ENCODE peak calls at places on chromosomes 6 and 20, in four cellular contexts. One of them, this sample, is unnamed.

GRCh38 chr20:23928353-23928752 is 48.8 kb upstream of the CST5 start:
- DNase-seq in PC-3: no peak
- DNase-seq in DND-41: no peak
- DNase-seq in GM23338: no peak
- DNase-seq in this sample: no peak

GRCh38 chr6:31776961-31777666 is at the start of gene VWA7:
- DNase-seq in PC-3: peak; percentile 88
- DNase-seq in DND-41: no peak
- DNase-seq in GM23338: peak; percentile 39
- DNase-seq in this sample: peak; percentile 72

GRCh38 chr20:44129996-44130718 is 56.8 kb downstream of the JPH2 start:
- DNase-seq in PC-3: peak; percentile 17
- DNase-seq in DND-41: no peak
- DNase-seq in GM23338: no peak
- DNase-seq in this sample: no peak

GRCh38 chr6:38269773-38270172 is 370.0 kb downstream of the BTBD9 start:
- DNase-seq in PC-3: no peak
- DNase-seq in DND-41: no peak
- DNase-seq in GM23338: peak; percentile 34
- DNase-seq in this sample: no peak

GRCh38 chr6:159899994-159900745 is 9.4 kb downstream of the MAS1 start:
- DNase-seq in PC-3: peak; percentile 89
- DNase-seq in DND-41: no peak
- DNase-seq in GM23338: no peak
- DNase-seq in this sample: peak; percentile 87

GRCh38 chr20:1451092-1451491 is 15.6 kb downstream of the NSFL1C start:
- DNase-seq in PC-3: no peak
- DNase-seq in DND-41: no peak
- DNase-seq in GM23338: no peak
- DNase-seq in this sample: peak; percentile 25

GRCh38 chr6:159959976-159960384 is 8.9 kb upstream of the IGF2R start:
- DNase-seq in PC-3: no peak
- DNase-seq in DND-41: no peak
- DNase-seq in GM23338: no peak
- DNase-seq in this sample: peak; percentile 65

GRCh38 chr6:105806486-105806920 is 279.6 kb upstream of the PRDM1 start:
- DNase-seq in PC-3: no peak
- DNase-seq in DND-41: no peak
- DNase-seq in GM23338: no peak
- DNase-seq in this sample: peak; percentile 43

GRCh38 chr6:150993253-150993652 is 127.8 kb downstream of the MTHFD1L start:
- DNase-seq in PC-3: no peak
- DNase-seq in DND-41: no peak
- DNase-seq in GM23338: no peak
- DNase-seq in this sample: no peak

GRCh38 chr20:62936996-62937352 is 973 bp upstream of the GID8 start:
- DNase-seq in PC-3: peak; percentile 51
- DNase-seq in DND-41: no peak
- DNase-seq in GM23338: no peak
- DNase-seq in this sample: peak; percentile 85

GRCh38 chr20:35953411-35954199 is 697 bp downstream of the SCAND1 start:
- DNase-seq in PC-3: peak; percentile 24
- DNase-seq in DND-41: peak; percentile 81
- DNase-seq in GM23338: peak; percentile 57
- DNase-seq in this sample: peak; percentile 51

GRCh38 chr6:160253242-160253641 is 5.4 kb downstream of the SLC22A2 start:
- DNase-seq in PC-3: no peak
- DNase-seq in DND-41: no peak
- DNase-seq in GM23338: no peak
- DNase-seq in this sample: no peak

GRCh38 chr6:157791461-157791860 is 31.6 kb upstream of the SNX9 start:
- DNase-seq in PC-3: no peak
- DNase-seq in DND-41: no peak
- DNase-seq in GM23338: no peak
- DNase-seq in this sample: no peak

GRCh38 chr6:15663057-15663638 is 320 bp upstream of the DTNBP1 start:
- DNase-seq in PC-3: peak; percentile 82
- DNase-seq in DND-41: no peak
- DNase-seq in GM23338: no peak
- DNase-seq in this sample: peak; percentile 55

GRCh38 chr20:60784321-60784720 is 467.7 kb upstream of the CDH4 start:
- DNase-seq in PC-3: no peak
- DNase-seq in DND-41: no peak
- DNase-seq in GM23338: no peak
- DNase-seq in this sample: no peak

GRCh38 chr6:139152892-139153271 is 18.0 kb downstream of the HECA start:
- DNase-seq in PC-3: no peak
- DNase-seq in DND-41: no peak
- DNase-seq in GM23338: no peak
- DNase-seq in this sample: peak; percentile 88

GRCh38 chr20:19269737-19270325 is 57.4 kb downstream of the SLC24A3 start:
- DNase-seq in PC-3: no peak
- DNase-seq in DND-41: no peak
- DNase-seq in GM23338: no peak
- DNase-seq in this sample: peak; percentile 58

GRCh38 chr6:157066781-157067491 is 256.4 kb downstream of the TMEM242 start:
- DNase-seq in PC-3: peak; percentile 12
- DNase-seq in DND-41: no peak
- DNase-seq in GM23338: no peak
- DNase-seq in this sample: no peak

GRCh38 chr6:98929498-98930060 is 18.2 kb downstream of the FBXL4 start:
- DNase-seq in PC-3: no peak
- DNase-seq in DND-41: no peak
- DNase-seq in GM23338: no peak
- DNase-seq in this sample: peak; percentile 2

GRCh38 chr6:92479821-92480220 is 939.5 kb downstream of the EPHA7 start:
- DNase-seq in PC-3: no peak
- DNase-seq in DND-41: no peak
- DNase-seq in GM23338: no peak
- DNase-seq in this sample: peak; percentile 46

GRCh38 chr6:107697682-107698081 is 126.4 kb downstream of the SCML4 start:
- DNase-seq in PC-3: no peak
- DNase-seq in DND-41: no peak
- DNase-seq in GM23338: no peak
- DNase-seq in this sample: no peak

GRCh38 chr6:105692630-105693212 is 289.8 kb upstream of the PREP start:
- DNase-seq in PC-3: no peak
- DNase-seq in DND-41: no peak
- DNase-seq in GM23338: no peak
- DNase-seq in this sample: no peak

GRCh38 chr6:158758464-158758863 is 60.7 kb downstream of the EZR start:
- DNase-seq in PC-3: no peak
- DNase-seq in DND-41: no peak
- DNase-seq in GM23338: peak; percentile 72
- DNase-seq in this sample: peak; percentile 18

GRCh38 chr20:62141397-62142251 is 1.6 kb downstream of the PSMA7 start:
- DNase-seq in PC-3: peak; percentile 41
- DNase-seq in DND-41: peak; percentile 43
- DNase-seq in GM23338: peak; percentile 59
- DNase-seq in this sample: no peak

GRCh38 chr6:39669943-39670342 is 55.3 kb downstream of the KIF6 start:
- DNase-seq in PC-3: no peak
- DNase-seq in DND-41: no peak
- DNase-seq in GM23338: no peak
- DNase-seq in this sample: no peak

GRCh38 chr6:63802606-63803206 is 167.1 kb downstream of the PHF3 start:
- DNase-seq in PC-3: peak; percentile 51
- DNase-seq in DND-41: no peak
- DNase-seq in GM23338: peak; percentile 16
- DNase-seq in this sample: peak; percentile 65

GRCh38 chr20:1734269-1734858 is 76.8 kb upstream of the SIRPG start:
- DNase-seq in PC-3: peak; percentile 79
- DNase-seq in DND-41: peak; percentile 27
- DNase-seq in GM23338: no peak
- DNase-seq in this sample: peak; percentile 3

GRCh38 chr6:3325210-3325609 is 66.5 kb downstream of the PSMG4 start:
- DNase-seq in PC-3: peak; percentile 43
- DNase-seq in DND-41: no peak
- DNase-seq in GM23338: no peak
- DNase-seq in this sample: peak; percentile 31

GRCh38 chr6:122129313-122130025 is 270.0 kb upstream of the HSF2 start:
- DNase-seq in PC-3: no peak
- DNase-seq in DND-41: no peak
- DNase-seq in GM23338: no peak
- DNase-seq in this sample: no peak

GRCh38 chr20:4169360-4170214 is 154.2 kb upstream of the RNF24 start:
- DNase-seq in PC-3: no peak
- DNase-seq in DND-41: peak; percentile 26
- DNase-seq in GM23338: peak; percentile 21
- DNase-seq in this sample: no peak

GRCh38 chr6:19297880-19298279 is 539.3 kb upstream of the ID4 start:
- DNase-seq in PC-3: no peak
- DNase-seq in DND-41: no peak
- DNase-seq in GM23338: peak; percentile 25
- DNase-seq in this sample: no peak

GRCh38 chr20:37228656-37229055 is 33.0 kb downstream of the GHRH start:
- DNase-seq in PC-3: no peak
- DNase-seq in DND-41: no peak
- DNase-seq in GM23338: no peak
- DNase-seq in this sample: no peak

GRCh38 chr20:37229300-37229699 is 32.3 kb downstream of the GHRH start:
- DNase-seq in PC-3: no peak
- DNase-seq in DND-41: no peak
- DNase-seq in GM23338: peak; percentile 87
- DNase-seq in this sample: no peak

GRCh38 chr20:37225146-37225545 is 36.5 kb downstream of the GHRH start:
- DNase-seq in PC-3: no peak
- DNase-seq in DND-41: no peak
- DNase-seq in GM23338: no peak
- DNase-seq in this sample: no peak

GRCh38 chr20:37228111-37228510 is 33.5 kb downstream of the GHRH start:
- DNase-seq in PC-3: no peak
- DNase-seq in DND-41: no peak
- DNase-seq in GM23338: no peak
- DNase-seq in this sample: peak; percentile 34

DNA sequence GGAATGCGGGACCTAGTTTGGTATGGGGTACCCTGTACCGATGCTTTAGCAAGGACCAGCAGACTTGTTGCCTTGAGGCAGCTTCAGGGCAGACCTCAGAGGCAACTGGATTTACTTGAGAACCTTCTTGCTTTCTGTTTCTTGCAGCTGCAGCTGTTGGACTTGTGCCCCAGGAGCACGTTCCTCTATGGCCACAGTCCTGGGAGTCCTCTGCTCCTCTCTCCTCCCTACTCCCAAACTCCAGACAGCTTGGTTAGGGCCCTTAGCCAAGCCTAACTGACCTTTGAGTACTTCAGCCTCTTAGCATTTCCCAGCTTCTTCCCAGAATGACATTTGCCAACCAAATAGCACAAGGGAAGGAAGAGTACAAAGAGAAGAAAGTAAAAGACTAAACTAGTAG is 34.7 kb downstream of the GHRH start:
- DNase-seq in PC-3: no peak
- DNase-seq in DND-41: no peak
- DNase-seq in GM23338: no peak
- DNase-seq in this sample: peak; percentile 60
- H3K27ac ChIP-seq in PC-3: no peak overlapping the region
- H3K27ac ChIP-seq in DND-41: no peak overlapping the region
- H3K27ac ChIP-seq in GM23338: peak overlapping the region; percentile 94
- H3K27ac ChIP-seq in this sample: no peak overlapping the region

DNA sequence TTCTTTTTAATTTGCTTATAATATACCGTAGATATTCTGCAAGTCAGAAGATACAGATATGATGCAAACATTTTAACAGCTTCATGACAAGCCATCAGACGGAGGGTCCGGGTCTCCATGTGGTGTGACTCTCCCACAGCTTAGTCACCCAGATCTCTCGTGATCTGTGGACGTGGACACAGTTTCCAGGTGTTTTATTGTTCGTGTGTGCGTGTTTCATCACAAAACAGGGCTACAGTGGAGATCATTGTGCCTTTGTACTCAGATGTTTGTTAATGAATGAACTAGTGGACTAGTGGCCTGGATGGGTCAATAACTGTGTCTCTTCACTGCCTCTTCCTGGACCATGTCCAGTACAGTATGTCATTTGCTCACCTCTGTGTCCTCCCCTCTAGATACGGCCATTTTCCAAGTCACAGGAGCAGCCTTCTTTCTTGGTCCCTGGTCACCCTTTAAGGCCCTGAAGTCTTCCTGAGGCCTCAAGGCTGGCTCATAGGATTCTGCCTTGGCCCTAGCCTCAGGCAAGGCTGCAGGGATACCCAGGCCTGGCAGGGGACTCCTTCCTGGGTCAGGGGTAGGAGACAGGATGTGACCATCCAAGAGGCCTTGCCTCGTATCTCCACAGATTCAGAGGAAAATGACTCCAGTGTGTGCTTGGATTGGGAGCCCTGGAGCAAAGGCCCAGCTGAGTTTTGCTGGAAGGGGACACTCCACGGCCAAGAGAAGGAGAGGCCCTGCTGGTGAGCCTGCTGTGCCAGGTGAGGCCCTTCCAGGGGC is 4.6 kb downstream of the ADIG start:
- DNase-seq in PC-3: no peak
- DNase-seq in DND-41: no peak
- DNase-seq in GM23338: no peak
- DNase-seq in this sample: no peak
- H2AFZ ChIP-seq in PC-3: no peak overlapping the region
- H2AFZ ChIP-seq in DND-41: no peak overlapping the region
- H2AFZ ChIP-seq in GM23338: no peak overlapping the region
- H2AFZ ChIP-seq in this sample: no peak overlapping the region

GRCh38 chr20:34385464-34385863 is 22.4 kb downstream of the ITCH start:
- DNase-seq in PC-3: no peak
- DNase-seq in DND-41: no peak
- DNase-seq in GM23338: no peak
- DNase-seq in this sample: no peak
- H3K4me1 ChIP-seq in PC-3: peaks cover 26% of the 10 kb centered on the region
- H3K4me1 ChIP-seq in DND-41: no peaks in the 10 kb centered on the region
- H3K4me1 ChIP-seq in GM23338: peaks cover 3% of the 10 kb centered on the region
- H3K4me1 ChIP-seq in this sample: peaks cover 9% of the 10 kb centered on the region

GRCh38 chr6:164166996-164167395 is 752.5 kb downstream of the QKI start:
- DNase-seq in PC-3: no peak
- DNase-seq in DND-41: no peak
- DNase-seq in GM23338: no peak
- DNase-seq in this sample: no peak

GRCh38 chr6:164163239-164163638 is 748.7 kb downstream of the QKI start:
- DNase-seq in PC-3: no peak
- DNase-seq in DND-41: no peak
- DNase-seq in GM23338: no peak
- DNase-seq in this sample: no peak

GRCh38 chr6:164166515-164166914 is 752.0 kb downstream of the QKI start:
- DNase-seq in PC-3: no peak
- DNase-seq in DND-41: no peak
- DNase-seq in GM23338: no peak
- DNase-seq in this sample: no peak

GRCh38 chr6:164167873-164168405 is 753.4 kb downstream of the QKI start:
- DNase-seq in PC-3: no peak
- DNase-seq in DND-41: no peak
- DNase-seq in GM23338: no peak
- DNase-seq in this sample: no peak

DNA sequence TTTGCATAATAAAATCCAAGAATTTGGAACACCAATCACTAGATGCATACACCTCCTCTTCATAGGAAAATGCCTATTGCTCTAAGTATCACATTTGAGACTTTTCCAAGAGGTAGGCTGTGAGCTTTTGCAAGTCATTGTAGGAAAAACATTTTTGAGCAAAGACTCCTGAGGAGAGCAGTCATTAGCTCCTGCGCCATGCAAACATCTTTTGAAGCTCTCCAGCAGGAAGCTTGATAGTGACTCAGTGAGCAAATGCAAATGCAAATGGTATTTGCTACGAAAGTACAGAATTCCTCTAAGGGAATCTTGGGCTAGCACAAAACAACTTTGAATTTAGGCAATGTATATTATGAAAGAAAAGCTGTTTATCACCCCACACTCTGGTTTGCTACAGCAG is 750.4 kb downstream of the QKI start:
- DNase-seq in PC-3: no peak
- DNase-seq in DND-41: no peak
- DNase-seq in GM23338: no peak
- DNase-seq in this sample: no peak
- H3K27ac ChIP-seq in PC-3: no peak overlapping the region
- H3K27ac ChIP-seq in DND-41: no peak overlapping the region
- H3K27ac ChIP-seq in GM23338: no peak overlapping the region
- H3K27ac ChIP-seq in this sample: no peak overlapping the region

This sample was measured in fibroblast of lung.